ENCODE peak calls at places on chromosomes 11 and 22, in six cellular contexts. A is iris pigment epithelial cell, F is MG63, T is amniotic stem cell, V is C1 segment of cervical spinal cord, Q is epithelial cell of proximal tubule. I is an unnamed sample.

GRCh38 chr22:43158778-43159483 is 7.6 kb downstream of the TSPO start:
- DNase-seq in A (no peak), F (no peak), T (no peak), V (no peak), Q (no peak), I (no peak)

GRCh38 chr11:86372586-86372985 is 2.1 kb upstream of the CCDC81 start:
- DNase-seq in A (no peak), F (no peak), T (no peak), V (no peak), Q (no peak), I (no peak)

GRCh38 chr11:61092908-61093763 is 9.2 kb upstream of the CD5 start:
- DNase-seq in A (no peak), F (no peak), T (no peak), V (no peak), Q (no peak), I (no peak)

GRCh38 chr11:124194696-124195418 is 11.7 kb downstream of the OR10D3 start:
- DNase-seq in A (peak), F (peak), T (peak), V (no peak), Q (peak), I (peak)

GRCh38 chr11:66008468-66009101 is 3.2 kb upstream of the CST6 start:
- DNase-seq in A (no peak), F (no peak), T (no peak), V (no peak), Q (no peak), I (peak)

GRCh38 chr11:80533463-80533862 is 1092.6 kb upstream of the TENM4 start:
- DNase-seq in A (no peak), F (no peak), T (no peak), V (no peak), Q (no peak), I (no peak)

GRCh38 chr11:119472856-119473222 is 49.9 kb upstream of the THY1 start:
- DNase-seq in A (no peak), F (no peak), T (no peak), V (no peak), Q (no peak), I (no peak)

GRCh38 chr11:134530826-134531225 is 118.8 kb upstream of the B3GAT1 start:
- DNase-seq in A (no peak), F (no peak), T (no peak), V (no peak), Q (no peak), I (no peak)

GRCh38 chr11:8711895-8712442 is 29.4 kb downstream of the RPL27A start:
- DNase-seq in A (no peak), F (no peak), T (no peak), V (no peak), Q (no peak), I (no peak)

GRCh38 chr11:68043349-68044144 is 4.7 kb downstream of the TCIRG1 start:
- DNase-seq in A (peak), F (no peak), T (no peak), V (no peak), Q (no peak), I (no peak)

GRCh38 chr11:116148645-116149044 is 624.1 kb downstream of the BUD13 start:
- DNase-seq in A (no peak), F (no peak), T (no peak), V (no peak), Q (no peak), I (no peak)

GRCh38 chr11:68044145-68044813 is 5.5 kb downstream of the TCIRG1 start:
- DNase-seq in A (no peak), F (no peak), T (no peak), V (no peak), Q (no peak), I (no peak)

GRCh38 chr11:94674005-94674491 is 94.1 kb upstream of the AMOTL1 start:
- DNase-seq in A (no peak), F (peak), T (no peak), V (no peak), Q (no peak), I (no peak)

GRCh38 chr11:118883368-118884071 is at the start of gene CXCR5:
- DNase-seq in A (no peak), F (no peak), T (no peak), V (no peak), Q (no peak), I (no peak)

GRCh38 chr22:38305481-38306448 is 11.5 kb downstream of the CSNK1E start:
- DNase-seq in A (peak), F (no peak), T (no peak), V (no peak), Q (peak), I (no peak)

I was measured in T47D.